ENCODE peak calls at places on chromosomes 12 and 14, in six cellular contexts. Y is Caco-2, C is ovary, X is tibial nerve, F is BE2C, I is adipocyte. N is an unnamed sample.

GRCh38 chr12:116376354-116377193 is 99.1 kb upstream of the MED13L start:
- DNase-seq in I (peak; percentile 74), C (no peak), X (no peak), Y (no peak), F (peak; percentile 83), N (no peak)

GRCh38 chr12:120858306-120859088 is 45.7 kb downstream of the SPPL3 start:
- DNase-seq in C (no peak), Y (no peak), X (no peak), I (no peak), F (no peak), N (no peak)

GRCh38 chr12:1234073-1234472 is 243.1 kb downstream of the ERC1 start:
- DNase-seq in C (no peak), F (no peak), Y (no peak), X (no peak), I (peak; percentile 61), N (no peak)

GRCh38 chr12:42741771-42742510 is 152.4 kb upstream of the PRICKLE1 start:
- DNase-seq in C (no peak), I (peak; percentile 67), Y (no peak), F (no peak), X (no peak), N (no peak)

GRCh38 chr14:50714452-50715073 is 46.5 kb upstream of the SAV1 start:
- DNase-seq in Y (peak; percentile 34), F (no peak), I (peak; percentile 36), X (peak; percentile 46), C (no peak), N (peak; percentile 19)

GRCh38 chr12:28378749-28379148 is 188.5 kb downstream of the CCDC91 start:
- DNase-seq in X (no peak), F (no peak), Y (no peak), C (no peak), I (peak; percentile 52), N (no peak)

GRCh38 chr14:73463411-73463810 is 5.1 kb upstream of the NUMB start:
- DNase-seq in X (peak; percentile 68), Y (no peak), C (no peak), I (peak; percentile 90), F (no peak), N (no peak)

GRCh38 chr12:29427964-29428363 is 47.0 kb upstream of the ERGIC2 start:
- DNase-seq in C (no peak), X (no peak), F (no peak), Y (peak; percentile 22), I (no peak), N (no peak)

GRCh38 chr12:31524791-31525495 is 66.0 kb downstream of the DENND5B start:
- DNase-seq in C (no peak), I (no peak), X (no peak), F (no peak), Y (no peak), N (no peak)

GRCh38 chr14:101963052-101963451 is 1.3 kb upstream of the DYNC1H1 start:
- DNase-seq in I (no peak), C (no peak), Y (no peak), F (no peak), X (no peak), N (no peak)

GRCh38 chr14:96189288-96189711 is 15.3 kb upstream of the BDKRB2 start:
- DNase-seq in C (no peak), I (peak; percentile 14), X (no peak), Y (no peak), F (no peak), N (no peak)

GRCh38 chr12:1911598-1912575 is 6.6 kb downstream of the CACNA2D4 start:
- DNase-seq in I (no peak), C (no peak), Y (no peak), X (no peak), F (no peak), N (no peak)

DNA sequence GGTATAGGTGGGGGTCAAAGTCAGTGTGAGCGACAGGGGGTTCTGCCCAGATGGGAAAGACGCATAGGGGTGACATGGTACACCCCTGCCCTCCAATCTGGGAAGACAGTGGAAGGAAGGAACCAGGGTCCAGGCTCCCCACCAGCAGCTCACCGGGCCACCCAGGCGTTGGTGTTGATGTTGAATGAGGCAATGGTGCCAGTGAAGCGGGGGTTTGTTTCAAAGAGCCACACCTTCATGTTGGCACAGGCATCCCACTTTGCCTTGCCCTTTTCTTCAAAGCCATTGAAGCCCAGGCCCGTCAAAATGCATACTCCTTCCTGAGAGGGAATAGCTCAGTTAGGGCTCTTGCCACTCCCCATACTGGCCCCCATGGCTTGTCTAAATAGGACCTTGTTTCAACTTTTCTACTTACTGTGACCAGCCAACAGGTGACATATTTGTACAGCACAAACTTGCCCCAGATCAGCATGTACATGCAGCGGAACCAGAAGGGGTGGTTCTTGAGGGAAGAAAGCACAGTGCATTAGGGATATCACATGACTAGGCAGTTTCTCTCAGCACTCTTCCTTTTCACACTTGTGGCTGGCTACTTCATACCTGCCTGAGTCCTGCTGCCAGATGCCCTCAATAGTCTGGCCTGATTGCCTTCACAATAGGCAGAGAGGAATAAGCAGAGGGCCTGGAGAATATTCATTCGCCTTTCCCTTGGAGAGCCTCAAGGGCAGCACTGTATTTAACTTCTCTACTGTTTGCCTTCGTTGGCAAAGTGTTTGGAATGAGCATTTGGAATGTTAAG is 7.7 kb downstream of the EMG1 start:
- DNase-seq in F (no peak), I (no peak), C (no peak), Y (peak; percentile 73), X (no peak), N (no peak)
- H3K36me3 ChIP-seq in F (peaks cover 76% of the 10 kb centered on the region), I (peaks cover 94% of the 10 kb centered on the region), C (no peaks in the 10 kb centered on the region), Y (peaks cover 16% of the 10 kb centered on the region), X (peaks cover 95% of the 10 kb centered on the region), N (peaks cover 82% of the 10 kb centered on the region)

DNA sequence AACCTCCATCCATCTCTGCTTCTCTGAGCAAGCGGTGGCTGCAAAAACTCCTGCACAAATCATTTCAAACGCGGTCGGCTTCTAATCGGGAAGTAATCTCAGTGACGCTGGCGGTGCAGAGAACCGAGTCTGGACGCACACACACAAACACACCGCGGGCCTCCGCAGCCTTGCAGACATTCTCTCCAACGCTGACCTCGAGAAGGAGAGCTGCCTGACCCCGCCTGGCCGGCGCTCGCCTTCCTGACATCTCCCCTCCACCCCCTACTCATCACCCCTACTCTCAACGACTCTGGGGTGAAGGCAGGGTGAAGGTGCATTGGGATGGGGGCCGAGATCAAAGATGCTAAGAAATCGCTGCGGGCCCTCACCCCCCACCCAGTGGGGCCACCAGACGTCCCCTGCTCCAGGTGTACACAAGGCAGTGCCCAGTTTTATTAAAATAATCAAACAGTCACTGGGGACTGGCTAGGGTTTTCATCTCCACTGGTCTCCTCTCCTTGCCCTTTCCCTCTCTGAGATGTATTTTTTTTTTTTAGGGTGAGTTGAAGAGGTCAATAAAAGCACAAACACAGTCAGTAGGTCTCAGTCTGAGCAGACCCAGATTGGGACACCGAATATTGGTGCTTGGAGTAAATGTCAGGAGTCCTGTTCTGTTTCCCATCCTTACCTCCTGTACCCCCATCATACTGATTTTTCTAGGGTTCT is 536 bp upstream of the TBX5 start:
- DNase-seq in F (no peak), Y (no peak), X (no peak), C (no peak), I (no peak), N (peak; percentile 67)
- H3K9me3 ChIP-seq in F (no peaks in the 10 kb centered on the region), Y (no peaks in the 10 kb centered on the region), X (no peaks in the 10 kb centered on the region), C (no peaks in the 10 kb centered on the region), I (no peaks in the 10 kb centered on the region), N (no peaks in the 10 kb centered on the region)

GRCh38 chr12:68370667-68371066 is 38.5 kb upstream of the MDM1 start:
- DNase-seq in Y (no peak), F (no peak), I (no peak), C (no peak), X (no peak), N (no peak)
- H3K4me1 ChIP-seq in Y (no peaks in the 10 kb centered on the region), F (no peaks in the 10 kb centered on the region), I (peaks cover 12% of the 10 kb centered on the region), C (no peaks in the 10 kb centered on the region), X (peaks cover 41% of the 10 kb centered on the region), N (no peaks in the 10 kb centered on the region)

DNA sequence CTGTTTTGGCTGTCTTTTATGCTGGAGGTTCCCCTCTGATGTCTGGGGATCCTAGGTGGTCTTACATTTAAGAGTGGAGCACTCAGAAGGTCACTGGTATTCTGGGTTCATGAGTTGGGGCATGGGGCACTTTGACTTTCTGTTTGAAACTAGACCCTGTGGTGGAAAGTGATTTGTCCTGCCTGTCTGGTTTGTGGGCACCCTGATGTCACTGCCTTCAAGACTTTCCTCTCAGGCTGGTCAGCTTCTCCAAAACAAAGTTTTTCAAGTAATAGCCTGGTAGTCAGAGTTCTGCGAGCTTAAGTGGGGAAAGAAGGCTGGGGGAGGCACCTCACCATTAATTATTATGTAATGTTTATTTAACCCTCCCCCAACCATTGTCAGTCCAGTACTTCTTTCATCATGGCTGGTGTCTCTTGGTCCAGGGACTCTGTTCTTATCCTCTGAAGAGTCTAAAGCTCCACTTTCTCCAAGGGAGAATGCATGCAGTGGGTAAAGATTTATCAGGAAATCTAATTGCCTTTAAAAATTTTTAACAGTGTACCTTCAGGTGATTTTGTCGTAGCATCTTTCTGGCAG is 35.3 kb downstream of the ZC3H14 start:
- DNase-seq in I (no peak), Y (no peak), C (no peak), F (no peak), X (no peak), N (no peak)
- H3K36me3 ChIP-seq in I (peaks cover 97% of the 10 kb centered on the region), Y (peaks cover 5% of the 10 kb centered on the region), C (no peaks in the 10 kb centered on the region), F (peaks cover 84% of the 10 kb centered on the region), X (peaks cover 75% of the 10 kb centered on the region), N (peaks cover 40% of the 10 kb centered on the region)

DNA sequence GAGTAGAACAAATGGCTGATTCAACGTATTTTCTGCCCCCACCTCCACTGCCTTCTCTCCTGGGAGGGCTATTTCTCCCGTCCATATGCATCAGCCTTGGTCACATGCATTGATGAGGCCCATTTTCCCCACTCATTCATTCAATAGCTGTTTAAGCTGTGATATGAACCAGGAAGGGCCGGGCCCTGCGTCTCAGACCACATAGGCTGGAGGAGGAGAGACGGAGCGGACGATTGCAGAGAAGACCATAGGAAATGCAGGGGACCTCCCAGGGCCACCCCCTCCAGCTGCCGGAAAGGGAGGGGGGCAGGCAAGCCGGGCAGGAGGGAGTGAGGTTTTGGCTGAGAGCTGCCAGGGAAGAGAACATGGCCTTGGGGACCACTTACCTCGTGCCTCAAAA is 104.4 kb upstream of the TMEM132D start:
- DNase-seq in F (no peak), I (no peak), X (no peak), C (no peak), Y (no peak), N (no peak)
- H3K9me3 ChIP-seq in F (no peaks in the 10 kb centered on the region), I (no peaks in the 10 kb centered on the region), X (no peaks in the 10 kb centered on the region), C (no peaks in the 10 kb centered on the region), Y (no peaks in the 10 kb centered on the region), N (no peaks in the 10 kb centered on the region)

DNA sequence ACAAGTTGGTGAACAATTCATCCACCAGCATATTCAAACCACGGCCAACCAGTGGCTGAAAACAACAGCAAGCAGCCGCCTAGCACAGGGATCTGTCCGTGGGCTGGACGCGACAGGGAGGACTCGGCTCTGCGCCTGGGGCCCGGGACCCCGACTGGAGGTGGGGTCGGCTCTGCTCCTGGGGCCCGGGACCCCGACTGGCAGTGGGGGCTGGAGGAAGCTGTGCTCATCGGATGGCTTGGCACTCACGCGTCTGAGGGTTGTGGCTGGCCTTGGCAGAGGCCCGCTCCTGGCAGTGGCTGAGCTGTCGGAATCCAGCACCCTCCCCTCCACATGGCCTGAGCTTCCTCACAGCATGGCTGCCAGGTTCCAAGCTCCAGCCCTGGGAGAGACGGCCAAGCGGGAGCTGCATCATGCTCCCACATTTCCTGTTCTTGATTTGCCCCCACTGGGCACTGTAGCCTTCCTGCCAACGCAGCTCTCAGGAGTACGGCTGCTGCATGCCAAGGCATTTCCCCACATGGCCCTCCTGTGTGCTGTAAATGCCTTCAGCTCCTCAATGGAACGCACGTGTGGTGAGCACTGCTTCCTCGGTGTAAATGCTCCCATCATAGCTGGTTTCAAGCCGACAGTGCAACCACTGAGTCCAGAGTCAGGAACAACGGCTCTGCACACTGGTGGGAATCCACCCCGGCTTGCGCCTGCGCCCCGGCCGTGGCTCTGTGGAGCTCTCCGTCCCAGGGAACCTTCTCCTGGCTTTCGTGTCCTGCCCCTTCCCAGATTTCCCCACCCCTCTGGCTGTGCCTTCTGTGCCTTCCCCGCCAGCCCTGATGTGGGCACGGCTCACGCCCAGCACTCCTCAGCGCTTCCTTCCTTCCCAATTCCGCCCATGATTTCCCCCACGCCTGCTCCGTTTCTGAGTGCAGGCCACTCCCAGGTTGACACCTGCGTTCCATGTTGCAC is 7.3 kb upstream of the GALNT9 start:
- DNase-seq in X (no peak), I (no peak), F (no peak), C (no peak), Y (no peak), N (no peak)
- H3K4me1 ChIP-seq in X (no peaks in the 10 kb centered on the region), I (no peaks in the 10 kb centered on the region), F (no peaks in the 10 kb centered on the region), C (no peaks in the 10 kb centered on the region), Y (no peaks in the 10 kb centered on the region), N (no peaks in the 10 kb centered on the region)

N was measured in HAP-1.